ENCODE peak calls at places on chromosome 12, in eight cellular contexts. T is fibroblast of lung; Z is prostate gland; O is spleen; K is aorta; H is CD4-positive, CD25-positive, alpha-beta regulatory T cell; R is ovary; V is adrenal gland. E is an unnamed sample.

GRCh38 chr12:50677858-50678257 is 86.0 kb upstream of the ATF1 start:
- DNase-seq in T (peak), Z (no peak), O (no peak), K (no peak), H (no peak), R (no peak), V (no peak), E (no peak)

GRCh38 chr12:85309180-85309579 is 29.2 kb downstream of the ALX1 start:
- DNase-seq in T (no peak), Z (no peak), O (no peak), K (no peak), H (no peak), R (no peak), V (no peak), E (no peak)

GRCh38 chr12:63400746-63401145 is 249.7 kb upstream of the AVPR1A start:
- DNase-seq in T (peak), Z (no peak), O (no peak), K (no peak), H (no peak), R (no peak), V (no peak), E (no peak)

GRCh38 chr12:6771091-6771495 is 1.2 kb upstream of the LAG3 start:
- DNase-seq in T (no peak), Z (no peak), O (no peak), K (no peak), H (no peak), R (no peak), V (peak), E (peak)

GRCh38 chr12:50542448-50542847 is 37.7 kb downstream of the DIP2B start:
- DNase-seq in T (peak), Z (no peak), O (no peak), K (no peak), H (peak), R (no peak), V (no peak), E (no peak)

GRCh38 chr12:25557830-25558436 is 4.8 kb upstream of the LMNTD1 start:
- DNase-seq in T (peak), Z (peak), O (no peak), K (no peak), H (no peak), R (no peak), V (no peak), E (no peak)

GRCh38 chr12:132474237-132474741 is 15.7 kb upstream of the FBRSL1 start:
- DNase-seq in T (no peak), Z (no peak), O (peak), K (no peak), H (peak), R (no peak), V (no peak), E (no peak)

GRCh38 chr12:29238822-29239291 is 89.8 kb downstream of the FAR2 start:
- DNase-seq in T (peak), Z (no peak), O (no peak), K (no peak), H (no peak), R (no peak), V (no peak), E (no peak)

GRCh38 chr12:57554897-57555296 is 5.1 kb downstream of the KIF5A start:
- DNase-seq in T (no peak), Z (no peak), O (no peak), K (no peak), H (no peak), R (no peak), V (no peak), E (no peak)

GRCh38 chr12:9064201-9064814 is 51.4 kb downstream of the A2M start:
- DNase-seq in T (peak), Z (peak), O (peak), K (peak), H (peak), R (peak), V (peak), E (peak)

GRCh38 chr12:9066755-9067433 is 48.8 kb downstream of the A2M start:
- DNase-seq in T (no peak), Z (no peak), O (no peak), K (no peak), H (no peak), R (no peak), V (no peak), E (no peak)

GRCh38 chr12:9064815-9065606 is 50.7 kb downstream of the A2M start:
- DNase-seq in T (peak), Z (peak), O (peak), K (peak), H (no peak), R (peak), V (peak), E (peak)

GRCh38 chr12:9066183-9066623 is 49.5 kb downstream of the A2M start:
- DNase-seq in T (no peak), Z (no peak), O (no peak), K (peak), H (no peak), R (no peak), V (no peak), E (no peak)

GRCh38 chr12:9065607-9065856 is 50.2 kb downstream of the A2M start:
- DNase-seq in T (no peak), Z (no peak), O (no peak), K (no peak), H (no peak), R (no peak), V (no peak), E (no peak)
- H3K27ac ChIP-seq in T (no peak), Z (peak), O (peak), K (no peak), H (no peak), R (no peak), V (peak), E (peak)

GRCh38 chr12:48216785-48217184 is 13.7 kb upstream of the OR10AD1 start:
- DNase-seq in T (no peak), Z (no peak), O (no peak), K (no peak), H (no peak), R (no peak), V (no peak), E (no peak)
- H3K4me3 ChIP-seq in T (no peak), Z (no peak), O (no peak), K (no peak), H (no peak), R (no peak), V (no peak), E (no peak)

GRCh38 chr12:55743131-55743921 is 404 bp downstream of the GDF11 start:
- DNase-seq in T (peak), Z (peak), O (peak), K (peak), H (peak), R (peak), V (peak), E (no peak)
- H3K27ac ChIP-seq in T (peak), Z (peak), O (peak), K (no peak), H (peak), R (peak), V (peak), E (peak)

GRCh38 chr12:54017027-54017788 is 8.4 kb downstream of the HOXC8 start:
- DNase-seq in T (no peak), Z (no peak), O (no peak), K (no peak), H (no peak), R (no peak), V (peak), E (no peak)

GRCh38 chr12:54019111-54019811 is 9.0 kb upstream of the HOXC6 start:
- DNase-seq in T (no peak), Z (no peak), O (no peak), K (no peak), H (no peak), R (peak), V (no peak), E (no peak)

GRCh38 chr12:54016478-54016964 is 7.7 kb downstream of the HOXC8 start:
- DNase-seq in T (no peak), Z (peak), O (no peak), K (no peak), H (no peak), R (no peak), V (peak), E (no peak)

GRCh38 chr12:54018608-54018984 is 9.6 kb upstream of the HOXC6 start:
- DNase-seq in T (no peak), Z (no peak), O (no peak), K (peak), H (no peak), R (peak), V (peak), E (no peak)

DNA sequence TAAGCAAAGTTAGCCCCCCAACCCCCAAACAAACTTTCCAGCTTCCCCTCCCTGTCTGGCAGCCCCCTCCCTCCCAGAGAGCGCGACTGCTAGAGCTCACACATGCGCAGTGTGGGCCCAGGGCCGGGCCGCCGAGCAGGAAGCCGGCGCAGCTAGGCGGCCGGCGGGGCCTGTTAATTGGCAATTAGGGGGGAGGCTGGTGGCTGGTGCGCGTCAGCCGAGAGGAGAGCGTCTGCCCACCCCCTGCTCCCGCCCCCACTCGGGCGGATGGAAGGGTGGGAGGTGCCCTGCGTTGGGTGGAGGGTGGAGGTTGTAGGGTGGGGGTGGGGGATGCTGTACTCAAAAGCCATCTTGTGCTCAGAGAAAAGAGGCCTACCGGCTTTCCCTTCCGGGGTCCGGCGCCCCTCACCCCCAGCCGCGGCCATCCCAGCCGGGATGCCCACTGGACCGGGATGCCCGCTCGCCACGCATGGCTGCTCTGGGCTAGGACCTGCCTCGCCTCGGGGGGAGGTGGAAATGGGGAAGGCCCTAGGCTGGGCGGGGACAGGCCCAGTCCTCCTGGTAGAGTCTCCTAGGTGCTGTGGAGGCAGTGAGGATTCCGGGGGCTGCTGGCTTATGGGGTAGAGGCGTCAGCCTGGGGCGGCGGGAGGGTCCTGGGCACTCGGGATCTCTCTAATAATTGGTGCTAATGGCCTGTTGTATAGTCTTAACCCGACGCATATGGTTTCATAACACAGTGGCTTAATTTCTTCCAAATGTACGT is 9.2 kb downstream of the HOXC8 start:
- DNase-seq in T (no peak), Z (no peak), O (peak), K (peak), H (peak), R (peak), V (peak), E (no peak)
- H3K4me3 ChIP-seq in T (peak), Z (peak), O (peak), K (peak), H (peak), R (peak), V (peak), E (peak)

GRCh38 chr12:27243804-27244679 is at the start of gene STK38L:
- DNase-seq in T (peak), Z (peak), O (peak), K (peak), H (peak), R (peak), V (peak), E (peak)
- H3K27ac ChIP-seq in T (peak), Z (peak), O (peak), K (peak), H (peak), R (peak), V (peak), E (peak)

DNA sequence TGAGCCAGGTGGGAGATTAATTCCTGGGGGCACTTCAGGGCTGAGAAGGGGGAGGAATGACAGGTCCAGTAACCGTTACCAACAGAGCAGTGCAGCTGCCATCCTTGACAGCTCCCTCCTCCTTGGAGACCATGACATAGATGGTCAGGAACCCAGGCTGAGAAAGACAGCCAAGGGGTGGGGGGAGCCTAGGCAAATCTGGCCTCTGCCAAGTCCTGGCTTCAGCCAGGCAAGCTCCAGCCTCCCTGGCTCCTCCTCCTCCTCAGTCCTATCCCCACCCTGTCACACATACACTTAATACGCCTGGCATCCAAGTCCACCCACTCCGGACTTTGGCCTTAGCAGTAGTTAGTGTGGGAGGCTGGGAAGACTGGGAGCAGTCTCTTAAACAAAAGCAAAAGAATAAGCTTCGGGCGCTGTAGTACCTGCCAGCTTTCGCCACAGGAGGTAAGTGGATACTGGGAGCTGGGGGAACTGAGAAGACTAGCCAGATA is at the start of gene RDH5:
- DNase-seq in T (peak), Z (no peak), O (peak), K (peak), H (no peak), R (no peak), V (no peak), E (no peak)
- H3K4me3 ChIP-seq in T (peak), Z (no peak), O (no peak), K (no peak), H (no peak), R (no peak), V (no peak), E (no peak)

GRCh38 chr12:45304514-45305178 is 88.8 kb downstream of the ANO6 start:
- DNase-seq in T (no peak), Z (no peak), O (no peak), K (no peak), H (no peak), R (no peak), V (no peak), E (no peak)

GRCh38 chr12:45299132-45299692 is 83.3 kb downstream of the ANO6 start:
- DNase-seq in T (peak), Z (peak), O (no peak), K (no peak), H (no peak), R (no peak), V (peak), E (no peak)

GRCh38 chr12:45302621-45303020 is 86.7 kb downstream of the ANO6 start:
- DNase-seq in T (no peak), Z (no peak), O (no peak), K (no peak), H (no peak), R (no peak), V (no peak), E (no peak)

GRCh38 chr12:45305904-45306303 is 90.0 kb downstream of the ANO6 start:
- DNase-seq in T (no peak), Z (no peak), O (no peak), K (no peak), H (no peak), R (no peak), V (no peak), E (no peak)

DNA sequence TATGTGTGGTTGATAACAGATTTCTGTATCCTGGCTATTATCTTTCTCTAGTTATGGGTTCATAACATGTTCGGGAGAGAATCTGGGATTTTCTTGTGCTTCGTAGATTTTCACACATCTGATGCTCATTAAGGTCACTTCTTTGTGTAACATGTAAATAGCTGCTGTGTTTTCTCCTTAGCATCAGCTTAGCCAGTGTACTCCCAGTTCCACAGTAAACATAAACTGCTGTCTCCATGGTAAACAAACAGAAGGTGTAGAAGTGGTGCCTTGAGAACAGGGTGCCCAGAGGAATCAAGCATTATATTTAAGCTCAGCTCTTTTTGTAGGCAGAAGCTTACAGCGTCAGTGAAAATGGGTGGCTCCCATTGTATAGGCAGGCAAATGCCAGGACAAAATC is 88.1 kb downstream of the ANO6 start:
- DNase-seq in T (no peak), Z (no peak), O (no peak), K (no peak), H (no peak), R (no peak), V (no peak), E (no peak)
- H3K27ac ChIP-seq in T (no peak), Z (no peak), O (no peak), K (peak), H (no peak), R (peak), V (no peak), E (no peak)

DNA sequence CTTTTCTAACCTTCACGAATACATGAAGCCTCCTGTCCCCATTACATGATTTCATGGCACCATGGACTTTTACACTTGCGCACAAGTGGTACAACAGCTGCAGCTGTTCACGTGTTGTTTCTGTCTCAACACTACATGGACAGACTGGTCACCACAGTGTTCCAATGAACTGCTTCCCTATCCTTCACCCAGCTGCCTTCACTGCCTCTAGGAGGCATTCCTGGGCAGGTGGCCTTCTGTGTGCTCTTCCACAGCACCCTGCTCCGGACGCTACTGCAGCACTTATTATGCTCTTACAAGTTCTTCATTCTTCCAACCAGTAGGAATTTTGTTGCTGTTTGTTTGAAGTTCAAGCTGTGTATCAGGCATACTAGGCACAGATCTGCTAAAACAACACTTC is 1.5 kb downstream of the MTERF2 start:
- DNase-seq in T (no peak), Z (no peak), O (no peak), K (no peak), H (no peak), R (no peak), V (no peak), E (no peak)
- H3K4me3 ChIP-seq in T (no peak), Z (no peak), O (no peak), K (no peak), H (no peak), R (no peak), V (no peak), E (peak)

DNA sequence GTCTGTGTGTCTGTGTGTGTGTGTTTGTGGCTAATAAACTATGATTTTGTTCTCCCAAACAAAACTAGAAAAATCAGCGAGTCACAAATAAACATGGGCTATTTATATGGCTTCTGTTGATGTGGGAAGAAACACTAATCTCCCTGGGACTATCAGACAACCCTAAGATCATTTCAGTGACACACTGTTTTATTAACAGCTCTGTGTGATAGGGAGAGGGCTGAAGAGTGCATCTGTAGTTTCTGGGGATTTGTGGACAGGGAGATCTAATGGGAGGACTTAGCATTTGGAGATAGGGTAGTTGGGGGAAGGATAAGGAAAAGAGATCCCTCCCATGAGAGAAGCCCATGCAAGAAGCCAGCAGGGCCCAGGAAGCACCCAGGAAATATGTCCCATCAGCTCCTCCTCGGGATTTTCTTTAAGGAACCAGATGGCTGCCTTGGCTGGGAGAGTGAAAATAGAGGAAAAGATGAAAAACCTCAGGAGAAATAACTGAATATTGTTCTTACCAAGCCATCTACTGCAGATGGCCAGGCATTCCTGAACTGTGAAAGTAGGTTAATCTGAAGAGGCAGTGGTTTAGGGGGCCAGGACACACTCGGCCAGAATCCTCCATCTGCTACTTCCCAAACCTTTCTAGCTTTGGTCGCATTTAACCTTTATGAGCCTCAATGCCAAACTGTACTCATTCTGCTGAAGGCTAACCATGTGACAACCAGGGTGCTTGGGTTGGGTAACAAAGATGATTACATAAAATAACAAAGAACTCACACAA is 253.4 kb downstream of the BTG1 start:
- DNase-seq in T (no peak), Z (no peak), O (no peak), K (no peak), H (no peak), R (no peak), V (no peak), E (peak)
- H3K27ac ChIP-seq in T (no peak), Z (no peak), O (no peak), K (no peak), H (no peak), R (no peak), V (no peak), E (no peak)